ENCODE peak calls at places on chromosomes 16 and 17, in six cellular contexts. N, Y, M, D, E and X are unnamed samples. For H3K4me1, the result is how much of the 10 kb centered on the place peaks cover.

GRCh38 chr17:7841309-7841621 is 7.2 kb downstream of the KDM6B start:
- DNase-seq in N (no peak), Y (no peak), M (no peak), D (no peak), E (no peak), X (no peak)

GRCh38 chr17:76934561-76935320 is 66.5 kb downstream of the MGAT5B start:
- DNase-seq in N (no peak), Y (no peak), M (no peak), D (no peak), E (no peak), X (no peak)

GRCh38 chr17:42969006-42969581 is 4.8 kb upstream of the AARSD1 start:
- DNase-seq in N (no peak), Y (no peak), M (peak), D (no peak), E (no peak), X (no peak)

GRCh38 chr17:27551701-27552466 is 79.1 kb upstream of the LGALS9 start:
- DNase-seq in N (no peak), Y (no peak), M (no peak), D (no peak), E (peak), X (no peak)

GRCh38 chr16:89981414-89981813 is 32.9 kb downstream of the DEF8 start:
- DNase-seq in N (no peak), Y (no peak), M (no peak), D (no peak), E (no peak), X (no peak)

GRCh38 chr16:54459509-54460235 is 173.1 kb upstream of the IRX3 start:
- DNase-seq in N (no peak), Y (no peak), M (no peak), D (no peak), E (no peak), X (no peak)

GRCh38 chr17:42061641-42062487 is 11.5 kb upstream of the C17orf113 start:
- DNase-seq in N (no peak), Y (no peak), M (no peak), D (no peak), E (no peak), X (no peak)

GRCh38 chr17:77303620-77304019 is 162.9 kb downstream of the SEC14L1 start:
- DNase-seq in N (no peak), Y (no peak), M (no peak), D (no peak), E (no peak), X (no peak)

GRCh38 chr16:52193441-52193840 is 353.5 kb downstream of the TOX3 start:
- DNase-seq in N (no peak), Y (no peak), M (no peak), D (no peak), E (peak), X (no peak)

GRCh38 chr16:58128181-58128631 is 975 bp downstream of the CFAP20 start:
- DNase-seq in N (no peak), Y (no peak), M (no peak), D (no peak), E (no peak), X (no peak)

GRCh38 chr17:43958953-43959352 is 5.2 kb upstream of the PYY start:
- DNase-seq in N (no peak), Y (no peak), M (no peak), D (no peak), E (no peak), X (no peak)

GRCh38 chr16:73176577-73177013 is 128.7 kb upstream of the ZFHX3 start:
- DNase-seq in N (no peak), Y (no peak), M (no peak), D (no peak), E (no peak), X (no peak)

GRCh38 chr16:70476272-70477020 is 22.1 kb downstream of the FCSK start:
- DNase-seq in N (peak), Y (no peak), M (no peak), D (no peak), E (no peak), X (no peak)

GRCh38 chr17:27760069-27760885 is 40.1 kb downstream of the NOS2 start:
- DNase-seq in N (no peak), Y (no peak), M (peak), D (peak), E (peak), X (peak)

GRCh38 chr17:80474933-80475915 is 1.2 kb downstream of the NPTX1 start:
- DNase-seq in N (no peak), Y (no peak), M (no peak), D (no peak), E (no peak), X (no peak)

GRCh38 chr17:44607836-44608690 is 48.2 kb upstream of the MEIOC start:
- DNase-seq in N (no peak), Y (no peak), M (no peak), D (no peak), E (no peak), X (no peak)

GRCh38 chr17:57242148-57242547 is 14.2 kb upstream of the MSI2 start:
- DNase-seq in N (peak), Y (no peak), M (no peak), D (no peak), E (no peak), X (no peak)

GRCh38 chr17:66200685-66201092 is 8.8 kb upstream of the CEP112 start:
- DNase-seq in N (no peak), Y (no peak), M (peak), D (peak), E (peak), X (peak)

GRCh38 chr16:57608462-57609113 is 19.8 kb upstream of the ADGRG1 start:
- DNase-seq in N (no peak), Y (peak), M (no peak), D (no peak), E (no peak), X (no peak)

GRCh38 chr17:56373981-56374380 is 219.5 kb upstream of the NOG start:
- DNase-seq in N (no peak), Y (no peak), M (no peak), D (no peak), E (no peak), X (no peak)

GRCh38 chr17:3510090-3510489 is 34.3 kb downstream of the ASPA start:
- DNase-seq in N (no peak), Y (no peak), M (no peak), D (no peak), E (no peak), X (no peak)

GRCh38 chr16:67529639-67530012 is 997 bp downstream of the RIPOR1 start:
- DNase-seq in N (no peak), Y (no peak), M (no peak), D (peak), E (no peak), X (no peak)

GRCh38 chr16:7363397-7364053 is 30.9 kb downstream of the RBFOX1 start:
- DNase-seq in N (peak), Y (no peak), M (peak), D (no peak), E (no peak), X (no peak)

GRCh38 chr16:68369697-68370096 is 58.9 kb downstream of the PRMT7 start:
- DNase-seq in N (no peak), Y (no peak), M (no peak), D (no peak), E (peak), X (peak)

GRCh38 chr16:56848955-56849689 is 15.9 kb upstream of the SLC12A3 start:
- DNase-seq in N (no peak), Y (no peak), M (peak), D (peak), E (no peak), X (no peak)

GRCh38 chr17:55873017-55873758 is 122.3 kb downstream of the PCTP start:
- DNase-seq in N (no peak), Y (no peak), M (no peak), D (no peak), E (no peak), X (no peak)

GRCh38 chr16:24875466-24875865 is 29.7 kb downstream of the SLC5A11 start:
- DNase-seq in N (no peak), Y (no peak), M (no peak), D (no peak), E (no peak), X (no peak)

GRCh38 chr17:17124341-17124740 is 81.8 kb downstream of the PLD6 start:
- DNase-seq in N (no peak), Y (no peak), M (no peak), D (no peak), E (no peak), X (no peak)

GRCh38 chr17:18974407-18975149 is 22.6 kb downstream of the SLC5A10 start:
- DNase-seq in N (no peak), Y (no peak), M (no peak), D (no peak), E (no peak), X (no peak)

GRCh38 chr17:59840329-59840907 is 52.3 kb downstream of the TUBD1 start:
- DNase-seq in N (no peak), Y (no peak), M (no peak), D (no peak), E (no peak), X (no peak)

GRCh38 chr17:1506649-1507254 is 9.7 kb downstream of the INPP5K start:
- DNase-seq in N (no peak), Y (no peak), M (no peak), D (no peak), E (no peak), X (no peak)

GRCh38 chr17:43636446-43636845 is 25.3 kb downstream of the MEOX1 start:
- DNase-seq in N (no peak), Y (no peak), M (no peak), D (no peak), E (no peak), X (no peak)

GRCh38 chr17:68432086-68432864 is 25.0 kb downstream of the WIPI1 start:
- DNase-seq in N (no peak), Y (peak), M (no peak), D (no peak), E (no peak), X (no peak)

GRCh38 chr17:39213852-39214251 is 11.9 kb downstream of the STAC2 start:
- DNase-seq in N (no peak), Y (no peak), M (peak), D (no peak), E (no peak), X (no peak)

GRCh38 chr16:70380205-70380918 is 33.7 kb downstream of the DDX19A start:
- DNase-seq in N (peak), Y (peak), M (peak), D (peak), E (peak), X (peak)

GRCh38 chr17:77540531-77540930 is 399.8 kb downstream of the SEC14L1 start:
- DNase-seq in N (no peak), Y (no peak), M (no peak), D (no peak), E (no peak), X (no peak)

GRCh38 chr17:59388070-59388556 is 56.7 kb downstream of the YPEL2 start:
- DNase-seq in N (no peak), Y (no peak), M (no peak), D (no peak), E (no peak), X (no peak)

GRCh38 chr17:15942207-15942833 is 2.6 kb upstream of the ADORA2B start:
- DNase-seq in N (no peak), Y (no peak), M (no peak), D (no peak), E (no peak), X (no peak)

GRCh38 chr16:88464447-88465318 is 11.6 kb downstream of the ZFPM1 start:
- DNase-seq in N (no peak), Y (no peak), M (no peak), D (no peak), E (no peak), X (no peak)

GRCh38 chr16:2042171-2042570 is 5.5 kb downstream of the NTHL1 start:
- DNase-seq in N (no peak), Y (no peak), M (no peak), D (no peak), E (no peak), X (no peak)

GRCh38 chr16:2040450-2041105 is 7.1 kb downstream of the NTHL1 start:
- DNase-seq in N (no peak), Y (no peak), M (no peak), D (no peak), E (no peak), X (no peak)

GRCh38 chr16:2038359-2039285 is 9.0 kb downstream of the NTHL1 start:
- DNase-seq in N (no peak), Y (no peak), M (no peak), D (no peak), E (no peak), X (no peak)

GRCh38 chr16:2039286-2040030 is 8.2 kb downstream of the NTHL1 start:
- DNase-seq in N (peak), Y (no peak), M (peak), D (peak), E (peak), X (peak)

DNA sequence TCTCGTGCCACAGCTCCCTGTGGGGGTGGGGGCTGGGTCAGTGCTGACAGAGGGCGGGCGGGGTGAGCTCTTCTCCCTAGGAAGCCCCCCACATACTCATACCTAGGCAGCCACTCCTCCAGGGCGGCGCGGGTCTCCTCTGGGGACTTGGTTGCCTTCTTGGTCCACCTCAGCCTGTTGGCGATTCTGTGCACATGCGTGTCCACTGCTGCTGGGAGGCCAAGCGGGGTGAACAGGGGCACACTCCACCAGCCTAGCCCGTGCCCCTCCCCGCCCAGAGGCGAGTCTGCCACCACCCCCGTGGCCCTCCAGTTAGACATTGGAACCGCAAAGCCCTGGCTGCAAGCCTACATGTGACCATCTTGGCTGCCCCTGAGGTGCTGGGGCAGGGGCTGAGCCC is 7.6 kb downstream of the NTHL1 start:
- DNase-seq in N (no peak), Y (no peak), M (no peak), D (no peak), E (no peak), X (no peak)
- H3K4me1 ChIP-seq in N (under half), Y (half or more), M (under half), D (under half), E (half or more), X (under half)

GRCh38 chr16:75565640-75566039 is 539 bp upstream of the GABARAPL2 start:
- DNase-seq in N (no peak), Y (peak), M (no peak), D (no peak), E (no peak), X (no peak)
- H3K27ac ChIP-seq in N (peak), Y (peak), M (no peak), D (peak), E (peak), X (peak)

DNA sequence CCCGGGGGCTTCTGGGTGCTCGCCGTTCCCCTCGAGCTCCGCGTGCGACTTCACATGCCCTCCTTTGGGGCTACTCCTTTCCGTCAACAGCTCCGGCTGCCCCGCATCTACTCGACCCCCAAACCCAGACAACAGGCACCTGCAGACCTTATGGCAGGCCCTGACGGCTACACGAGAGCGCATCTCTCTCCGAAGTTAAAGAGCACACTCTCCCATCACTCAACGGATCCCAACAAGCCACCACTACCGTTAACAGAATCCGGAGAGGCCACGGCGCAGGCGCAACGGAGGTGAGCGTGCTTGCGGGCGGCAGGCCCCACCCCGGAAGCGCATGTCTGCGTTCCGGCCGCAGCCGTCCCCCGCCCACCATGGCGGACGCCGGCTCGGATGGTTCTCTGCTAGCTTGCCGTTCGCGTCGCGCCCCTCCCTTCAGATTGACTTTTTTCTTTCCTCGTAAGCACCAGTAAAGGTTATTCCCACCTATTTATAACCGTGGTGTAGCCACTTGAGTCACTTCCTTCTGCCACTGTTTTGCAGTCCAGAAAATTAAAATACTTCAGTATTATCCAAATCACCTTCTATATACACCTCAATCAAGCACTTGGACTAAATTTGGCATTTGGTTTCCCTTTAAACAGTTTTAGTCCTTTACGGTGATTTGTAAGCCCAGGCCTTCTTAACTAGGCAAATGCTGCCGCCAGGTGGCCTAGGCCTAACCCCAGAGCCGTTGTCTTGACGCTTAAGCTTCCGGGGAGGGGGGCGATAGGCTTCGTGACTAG is at the start of gene POLG2:
- DNase-seq in N (peak), Y (peak), M (peak), D (peak), E (peak), X (peak)
- TF ChIP-seq POLR2A in N (peak), Y (peak), M (peak), D (peak), E (peak), X (no peak)

GRCh38 chr16:85611205-85611454 is 2.0 kb upstream of the GSE1 start:
- DNase-seq in N (no peak), Y (no peak), M (no peak), D (no peak), E (no peak), X (peak)

GRCh38 chr16:85610446-85611204 is 2.5 kb upstream of the GSE1 start:
- DNase-seq in N (peak), Y (peak), M (peak), D (peak), E (peak), X (peak)

GRCh38 chr16:85612191-85612800 is 826 bp upstream of the GSE1 start:
- DNase-seq in N (peak), Y (peak), M (peak), D (peak), E (peak), X (peak)

GRCh38 chr16:85612801-85613608 is at the start of gene GSE1:
- DNase-seq in N (peak), Y (peak), M (peak), D (peak), E (peak), X (peak)

GRCh38 chr16:85611455-85612190 is 1.5 kb upstream of the GSE1 start:
- DNase-seq in N (peak), Y (peak), M (peak), D (peak), E (peak), X (peak)
- H3K4me1 ChIP-seq in N (under half), Y (half or more), M (half or more), D (half or more), E (half or more), X (half or more)